ENCODE peak calls at places on chromosomes 4 and X, in seven cellular contexts. X, J, E, U, V, I and F are unnamed samples.

GRCh38 chrX:45849261-45849660 is 648.6 kb upstream of the DIPK2B start:
- DNase-seq in U (no peak), V (no peak), E (peak; percentile 86), J (no peak), X (peak; percentile 87), I (no peak), F (peak; percentile 78)

GRCh38 chr4:113827285-113827684 is 65.7 kb upstream of the CAMK2D start:
- DNase-seq in U (no peak), V (no peak), X (peak; percentile 69), I (no peak), J (no peak), E (peak; percentile 87), F (peak; percentile 66)

GRCh38 chr4:140049024-140049923 is 104.7 kb downstream of the MAML3 start:
- DNase-seq in X (peak; percentile 49), E (peak; percentile 57), U (peak; percentile 20), I (peak; percentile 22), J (no peak), V (peak; percentile 73), F (peak; percentile 41)

GRCh38 chrX:103716967-103717366 is 6.3 kb downstream of the TMEM31 start:
- DNase-seq in V (peak; percentile 25), E (peak; percentile 89), U (no peak), I (no peak), J (no peak), X (peak; percentile 89), F (peak; percentile 60)

GRCh38 chr4:1187182-1187581 is 14.8 kb upstream of the SPON2 start:
- DNase-seq in I (no peak), E (peak; percentile 42), X (no peak), J (no peak), V (peak; percentile 25), U (peak; percentile 74), F (no peak)

GRCh38 chr4:159075531-159075932 is 27.3 kb upstream of the RAPGEF2 start:
- DNase-seq in X (peak; percentile 81), E (no peak), V (no peak), U (no peak), I (no peak), J (no peak), F (peak; percentile 57)

GRCh38 chrX:20756585-20756984 is 489.9 kb upstream of the RPS6KA3 start:
- DNase-seq in U (no peak), X (no peak), J (no peak), V (no peak), E (no peak), I (no peak), F (no peak)

GRCh38 chrX:132023896-132024386 is 839 bp downstream of the STK26 start:
- DNase-seq in X (no peak), J (no peak), I (no peak), E (no peak), U (peak; percentile 85), V (peak; percentile 43), F (no peak)

GRCh38 chrX:103066606-103067005 is 2.6 kb upstream of the BEX1 start:
- DNase-seq in V (no peak), U (no peak), X (peak; percentile 4), I (no peak), J (no peak), E (no peak), F (peak; percentile 0)

GRCh38 chr4:45554423-45554822 is 569.4 kb downstream of the GABRG1 start:
- DNase-seq in I (no peak), E (no peak), X (no peak), V (no peak), U (no peak), J (no peak), F (no peak)

GRCh38 chrX:3743821-3744439 is 30.5 kb upstream of the PRKX start:
- DNase-seq in X (no peak), I (no peak), V (peak; percentile 23), U (peak; percentile 1), J (no peak), E (no peak), F (no peak)

GRCh38 chrX:153922932-153923857 is 2.9 kb downstream of the ARHGAP4 start:
- DNase-seq in U (no peak), V (peak; percentile 64), J (no peak), X (peak; percentile 46), E (peak; percentile 58), I (peak; percentile 66), F (peak; percentile 33)

GRCh38 chr4:186475202-186475601 is 80.2 kb downstream of the MTNR1A start:
- DNase-seq in V (no peak), E (no peak), J (no peak), X (no peak), U (no peak), I (no peak), F (no peak)

GRCh38 chr4:186473933-186474332 is 81.4 kb downstream of the MTNR1A start:
- DNase-seq in E (no peak), U (no peak), V (peak; percentile 27), I (no peak), J (no peak), X (no peak), F (no peak)

GRCh38 chr4:186471441-186471840 is 83.9 kb downstream of the MTNR1A start:
- DNase-seq in J (no peak), X (no peak), V (no peak), I (no peak), E (no peak), U (no peak), F (no peak)

DNA sequence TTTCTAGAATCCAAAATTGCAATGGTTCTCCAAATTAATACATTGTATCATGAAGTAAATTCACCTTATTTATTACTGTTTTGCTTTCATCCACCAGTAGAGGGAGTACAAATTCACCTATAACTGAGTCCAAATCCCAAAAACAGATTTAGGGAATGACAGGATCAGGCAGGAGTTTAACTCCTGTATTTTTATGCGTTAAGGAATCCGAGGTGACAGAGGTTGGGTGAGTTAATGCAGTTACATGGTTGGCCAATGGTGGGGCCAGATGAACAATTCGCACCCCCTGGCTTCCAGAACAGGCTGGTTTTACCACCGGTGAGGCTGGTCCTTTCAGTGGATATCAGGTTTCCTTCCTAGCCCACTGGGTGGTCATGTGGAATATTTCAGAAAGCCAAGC is 82.4 kb downstream of the MTNR1A start:
- DNase-seq in I (no peak), E (peak; percentile 56), J (no peak), X (peak; percentile 57), V (no peak), U (no peak), F (peak; percentile 38)
- TF ChIP-seq CTCF in I (peak; percentile 59), E (peak; percentile 64), J (peak; percentile 72), X (peak; percentile 75), V (peak; percentile 57), U (no peak), F (peak; percentile 87)

DNA sequence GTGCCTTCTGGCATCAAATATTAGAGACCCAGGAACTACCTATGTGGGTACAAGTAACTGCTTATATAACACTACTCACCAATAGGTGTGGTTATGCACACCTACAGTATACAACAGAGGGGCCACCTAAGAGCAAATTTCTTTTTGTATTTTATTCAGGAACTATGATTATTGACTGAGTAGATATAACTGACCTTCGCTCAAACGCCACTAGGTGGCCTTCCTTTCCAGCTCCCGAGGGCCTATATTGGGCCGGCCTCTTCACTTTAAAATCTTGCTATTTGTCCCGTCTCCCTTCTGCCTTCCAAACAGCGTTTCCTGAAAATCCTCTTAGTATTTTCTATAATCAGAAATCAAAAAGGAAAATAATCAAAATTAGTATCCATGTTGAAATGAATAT is 19.9 kb upstream of the PABPC5 start:
- DNase-seq in E (no peak), I (no peak), X (peak; percentile 15), J (no peak), U (no peak), V (no peak), F (no peak)
- TF ChIP-seq CTCF in E (peak; percentile 37), I (peak; percentile 60), X (peak; percentile 49), J (peak; percentile 73), U (no peak), V (no peak), F (no peak)

GRCh38 chr4:157221426-157221894 is 932 bp downstream of the GRIA2 start:
- DNase-seq in J (no peak), V (no peak), U (no peak), E (no peak), X (no peak), I (no peak), F (no peak)

GRCh38 chr4:157222764-157223145 is 2.2 kb downstream of the GRIA2 start:
- DNase-seq in E (no peak), X (no peak), V (no peak), J (no peak), I (peak; percentile 22), U (no peak), F (no peak)

GRCh38 chr4:157221895-157222763 is 1.6 kb downstream of the GRIA2 start:
- DNase-seq in V (no peak), E (no peak), X (no peak), I (peak; percentile 64), U (no peak), J (peak; percentile 51), F (no peak)

GRCh38 chr4:157220026-157220881 is at the start of gene GRIA2:
- DNase-seq in U (no peak), I (peak; percentile 75), E (peak; percentile 54), V (no peak), J (peak; percentile 87), X (peak; percentile 33), F (no peak)

DNA sequence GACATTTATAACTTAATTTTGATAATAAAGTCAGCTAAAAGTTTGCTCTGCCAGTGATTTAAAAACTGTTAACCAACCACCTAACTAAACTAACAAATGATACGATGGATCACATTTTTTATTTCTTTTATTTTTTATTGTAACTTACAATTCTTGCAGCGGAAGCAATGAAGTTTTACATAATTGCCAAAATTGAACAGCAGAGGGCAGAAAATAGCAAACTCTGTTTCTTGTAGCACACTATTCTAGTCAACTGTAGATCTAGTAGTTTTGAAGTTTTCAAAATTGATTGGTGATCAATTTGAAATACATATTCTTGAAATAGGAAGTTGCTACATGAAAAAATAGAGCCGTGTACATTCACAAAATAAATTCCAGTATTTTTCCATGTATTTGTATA is 2.8 kb upstream of the GRIA2 start:
- DNase-seq in V (no peak), J (no peak), I (no peak), U (peak; percentile 7), E (peak; percentile 13), X (peak; percentile 20), F (no peak)
- TF ChIP-seq CTCF in V (no peak), J (peak; percentile 76), I (peak; percentile 81), U (peak; percentile 24), E (peak; percentile 39), X (peak; percentile 66), F (peak; percentile 80)

GRCh38 chrX:152635941-152636340 is 1.8 kb upstream of the GABRQ start:
- DNase-seq in E (peak; percentile 50), I (peak; percentile 16), X (peak; percentile 61), V (peak; percentile 24), U (peak; percentile 17), J (no peak), F (peak; percentile 40)
- TF ChIP-seq CTCF in E (peak; percentile 57), I (peak; percentile 63), X (peak; percentile 78), V (peak; percentile 36), U (peak; percentile 29), J (peak; percentile 62), F (peak; percentile 75)

GRCh38 chr4:102826890-102827673 is at the start of gene UBE2D3:
- DNase-seq in E (peak; percentile 97), J (peak; percentile 91), I (peak; percentile 88), U (peak; percentile 99), V (peak; percentile 90), X (peak; percentile 98), F (peak; percentile 97)
- TF ChIP-seq CTCF in E (peak; percentile 14), J (no peak), I (peak; percentile 44), U (peak; percentile 1), V (no peak), X (peak; percentile 7), F (peak; percentile 41)

GRCh38 chr4:23456864-23457263 is 433.0 kb downstream of the PPARGC1A start:
- DNase-seq in I (no peak), X (no peak), U (no peak), J (no peak), E (no peak), V (no peak), F (no peak)

GRCh38 chr4:23458061-23458460 is 431.8 kb downstream of the PPARGC1A start:
- DNase-seq in J (no peak), V (no peak), E (no peak), I (no peak), X (no peak), U (no peak), F (no peak)

GRCh38 chr4:23455482-23455881 is 434.4 kb downstream of the PPARGC1A start:
- DNase-seq in V (peak; percentile 28), X (no peak), U (no peak), E (no peak), I (no peak), J (no peak), F (no peak)
- TF ChIP-seq CTCF in V (no peak), X (no peak), U (no peak), E (no peak), I (no peak), J (peak; percentile 45), F (no peak)